ENCODE peak calls at places on chromosomes 4 and X, in nine cellular contexts. Z is WERI-Rb-1; V is mucosa of gallbladder; W is activated CD4-positive, alpha-beta T cell treated with anti-CD3 and anti-CD28 coated beads, Interleukin-2, amount 10 ng/mL, durations not matched to agents 7 days and 5 days; L is AG04450; D is iris pigment epithelial cell; U is T-helper 2 cell; J is COR-L47; B is stimulated activated CD4-positive, alpha-beta T cell treated with anti-CD3 and anti-CD28 coated beads, Interleukin-4, amount 100 ng/mL, for 4 hours. K is an unnamed sample.

GRCh38 chr4:4541040-4541631 is 712 bp downstream of the STX18 start:
- DNase-seq in Z (peak), V (peak), W (peak), L (no peak), D (peak), U (no peak), J (no peak), B (peak), K (no peak)

GRCh38 chr4:2800691-2801596 is 8.1 kb downstream of the SH3BP2 start:
- DNase-seq in Z (peak), V (peak), W (no peak), L (no peak), D (no peak), U (no peak), J (no peak), B (no peak), K (no peak)

GRCh38 chrX:47191331-47191730 is 2.3 kb upstream of the UBA1 start:
- DNase-seq in Z (no peak), V (no peak), W (peak), L (no peak), D (peak), U (peak), J (peak), B (peak), K (no peak)

GRCh38 chr4:138053601-138054322 is 188.4 kb downstream of the SLC7A11 start:
- DNase-seq in Z (no peak), V (no peak), W (no peak), L (peak), D (peak), U (no peak), J (no peak), B (no peak), K (no peak)

GRCh38 chr4:2535386-2536192 is 858 bp upstream of the FAM193A start:
- DNase-seq in Z (peak), V (peak), W (peak), L (no peak), D (peak), U (peak), J (no peak), B (peak), K (no peak)

GRCh38 chr4:100299019-100299418 is 108.8 kb upstream of the DDIT4L start:
- DNase-seq in Z (no peak), V (no peak), W (no peak), L (peak), D (peak), U (no peak), J (no peak), B (no peak), K (no peak)

GRCh38 chr4:9932771-9933170 is 88.5 kb downstream of the SLC2A9 start:
- DNase-seq in Z (no peak), V (no peak), W (no peak), L (no peak), D (no peak), U (no peak), J (no peak), B (no peak), K (no peak)

GRCh38 chr4:16289872-16290554 is 63.7 kb upstream of the TAPT1 start:
- DNase-seq in Z (no peak), V (no peak), W (peak), L (no peak), D (peak), U (no peak), J (peak), B (no peak), K (peak)

GRCh38 chrX:11725631-11726442 is 32.2 kb upstream of the MSL3 start:
- DNase-seq in Z (no peak), V (no peak), W (no peak), L (no peak), D (no peak), U (no peak), J (no peak), B (no peak), K (no peak)

GRCh38 chrX:106481341-106481740 is 130.4 kb upstream of the RADX start:
- DNase-seq in Z (peak), V (peak), W (peak), L (peak), D (peak), U (no peak), J (no peak), B (peak), K (peak)

GRCh38 chrX:150694738-150695410 is 1.7 kb downstream of the MTMR1 start:
- DNase-seq in Z (no peak), V (no peak), W (peak), L (no peak), D (no peak), U (no peak), J (no peak), B (no peak), K (no peak)

GRCh38 chrX:152907084-152907651 is 9.3 kb downstream of the ZNF185 start:
- DNase-seq in Z (no peak), V (no peak), W (no peak), L (peak), D (peak), U (no peak), J (no peak), B (no peak), K (no peak)

GRCh38 chrX:71111141-71111843 is at the start of gene IL2RG:
- DNase-seq in Z (no peak), V (peak), W (peak), L (no peak), D (no peak), U (peak), J (no peak), B (peak), K (no peak)

GRCh38 chr4:67684839-67685531 is 16.0 kb downstream of the UBA6 start:
- DNase-seq in Z (no peak), V (no peak), W (no peak), L (no peak), D (peak), U (no peak), J (no peak), B (no peak), K (no peak)

GRCh38 chrX:33086886-33087285 is 124.5 kb downstream of the DMD start:
- DNase-seq in Z (no peak), V (no peak), W (no peak), L (no peak), D (no peak), U (no peak), J (no peak), B (no peak), K (no peak)

GRCh38 chr4:6937201-6937600 is 27.6 kb downstream of the TBC1D14 start:
- DNase-seq in Z (no peak), V (no peak), W (no peak), L (no peak), D (no peak), U (no peak), J (no peak), B (no peak), K (no peak)

GRCh38 chr4:83906561-83906960 is 370.7 kb downstream of the GPAT3 start:
- DNase-seq in Z (no peak), V (no peak), W (no peak), L (peak), D (peak), U (no peak), J (no peak), B (no peak), K (no peak)

GRCh38 chr4:112099701-112100289 is 45.5 kb upstream of the FAM241A start:
- DNase-seq in Z (no peak), V (no peak), W (no peak), L (peak), D (peak), U (no peak), J (peak), B (no peak), K (no peak)

GRCh38 chr4:15755321-15755750 is 22.8 kb upstream of the CD38 start:
- DNase-seq in Z (no peak), V (no peak), W (peak), L (peak), D (peak), U (peak), J (no peak), B (peak), K (no peak)

GRCh38 chrX:152989292-152989658 is 4.6 kb downstream of the PNMA5 start:
- DNase-seq in Z (no peak), V (no peak), W (no peak), L (no peak), D (peak), U (no peak), J (no peak), B (no peak), K (no peak)

GRCh38 chr4:38688676-38689355 is 24.8 kb downstream of the KLF3 start:
- DNase-seq in Z (no peak), V (no peak), W (no peak), L (no peak), D (peak), U (no peak), J (no peak), B (no peak), K (no peak)

GRCh38 chrX:129719268-129719667 is 19.5 kb upstream of the XPNPEP2 start:
- DNase-seq in Z (no peak), V (no peak), W (no peak), L (no peak), D (no peak), U (no peak), J (no peak), B (no peak), K (no peak)

GRCh38 chr4:81913427-81913878 is 441.7 kb upstream of the RASGEF1B start:
- DNase-seq in Z (peak), V (peak), W (peak), L (peak), D (peak), U (peak), J (peak), B (peak), K (peak)

GRCh38 chrX:100356497-100356896 is 53.6 kb downstream of the PCDH19 start:
- DNase-seq in Z (no peak), V (no peak), W (no peak), L (no peak), D (no peak), U (no peak), J (no peak), B (no peak), K (no peak)